ENCODE peak calls at places on chromosome 17, in nine cellular contexts. One of them, this sample, is unnamed.

GRCh38 chr17:74490716-74491115 is 24.3 kb downstream of the CD300A start:
- DNase-seq in right lobe of liver: no peak
- DNase-seq in foreskin fibroblast: no peak
- DNase-seq in cardiac fibroblast: no peak
- DNase-seq in AG09309: no peak
- DNase-seq in CD8-positive, alpha-beta T cell: no peak
- DNase-seq in hepatocyte: no peak
- DNase-seq in colonic mucosa: no peak
- DNase-seq in AG04450: no peak
- DNase-seq in this sample: no peak

GRCh38 chr17:79243603-79243990 is 169.0 kb downstream of the ENGASE start:
- DNase-seq in CD8-positive, alpha-beta T cell: no peak
- DNase-seq in cardiac fibroblast: no peak
- DNase-seq in foreskin fibroblast: no peak
- DNase-seq in AG04450: no peak
- DNase-seq in colonic mucosa: no peak
- DNase-seq in AG09309: no peak
- DNase-seq in hepatocyte: no peak
- DNase-seq in right lobe of liver: no peak
- DNase-seq in this sample: no peak

GRCh38 chr17:76635659-76636360 is 7.7 kb downstream of the ST6GALNAC1 start:
- DNase-seq in colonic mucosa: no peak
- DNase-seq in right lobe of liver: no peak
- DNase-seq in foreskin fibroblast: peak; percentile 20
- DNase-seq in CD8-positive, alpha-beta T cell: no peak
- DNase-seq in AG04450: no peak
- DNase-seq in hepatocyte: no peak
- DNase-seq in cardiac fibroblast: peak; percentile 25
- DNase-seq in AG09309: no peak
- DNase-seq in this sample: no peak

GRCh38 chr17:82020874-82021727 is 1.6 kb downstream of the CENPX start:
- DNase-seq in AG09309: peak; percentile 42
- DNase-seq in AG04450: peak; percentile 53
- DNase-seq in colonic mucosa: peak; percentile 78
- DNase-seq in hepatocyte: peak; percentile 77
- DNase-seq in right lobe of liver: peak; percentile 82
- DNase-seq in CD8-positive, alpha-beta T cell: peak; percentile 60
- DNase-seq in cardiac fibroblast: peak; percentile 84
- DNase-seq in foreskin fibroblast: peak; percentile 70
- DNase-seq in this sample: no peak

GRCh38 chr17:51487947-51488346 is 227.6 kb downstream of the UTP18 start:
- DNase-seq in foreskin fibroblast: no peak
- DNase-seq in CD8-positive, alpha-beta T cell: no peak
- DNase-seq in AG04450: no peak
- DNase-seq in hepatocyte: peak; percentile 10
- DNase-seq in right lobe of liver: no peak
- DNase-seq in AG09309: no peak
- DNase-seq in cardiac fibroblast: no peak
- DNase-seq in colonic mucosa: no peak
- DNase-seq in this sample: no peak

GRCh38 chr17:5861246-5861645 is 208.9 kb upstream of the WSCD1 start:
- DNase-seq in cardiac fibroblast: no peak
- DNase-seq in colonic mucosa: no peak
- DNase-seq in CD8-positive, alpha-beta T cell: no peak
- DNase-seq in AG09309: no peak
- DNase-seq in foreskin fibroblast: no peak
- DNase-seq in hepatocyte: no peak
- DNase-seq in right lobe of liver: no peak
- DNase-seq in AG04450: no peak
- DNase-seq in this sample: no peak

GRCh38 chr17:56934280-56934679 is 20.4 kb upstream of the TRIM25 start:
- DNase-seq in hepatocyte: no peak
- DNase-seq in right lobe of liver: no peak
- DNase-seq in colonic mucosa: no peak
- DNase-seq in AG09309: no peak
- DNase-seq in AG04450: no peak
- DNase-seq in CD8-positive, alpha-beta T cell: no peak
- DNase-seq in foreskin fibroblast: no peak
- DNase-seq in cardiac fibroblast: no peak
- DNase-seq in this sample: no peak

GRCh38 chr17:66988069-66988798 is 23.7 kb downstream of the CACNG4 start:
- DNase-seq in right lobe of liver: no peak
- DNase-seq in foreskin fibroblast: no peak
- DNase-seq in colonic mucosa: no peak
- DNase-seq in cardiac fibroblast: no peak
- DNase-seq in AG09309: no peak
- DNase-seq in hepatocyte: no peak
- DNase-seq in AG04450: no peak
- DNase-seq in CD8-positive, alpha-beta T cell: no peak
- DNase-seq in this sample: no peak

GRCh38 chr17:31842416-31843381 is 16.3 kb downstream of the COPRS start:
- DNase-seq in AG04450: peak; percentile 60
- DNase-seq in right lobe of liver: peak; percentile 76
- DNase-seq in cardiac fibroblast: peak; percentile 93
- DNase-seq in foreskin fibroblast: peak; percentile 69
- DNase-seq in colonic mucosa: peak; percentile 79
- DNase-seq in AG09309: no peak
- DNase-seq in hepatocyte: peak; percentile 89
- DNase-seq in CD8-positive, alpha-beta T cell: peak; percentile 67
- DNase-seq in this sample: no peak

GRCh38 chr17:2282297-2282873 is 21.2 kb downstream of the SMG6 start:
- DNase-seq in colonic mucosa: no peak
- DNase-seq in right lobe of liver: no peak
- DNase-seq in AG09309: peak; percentile 87
- DNase-seq in AG04450: peak; percentile 74
- DNase-seq in foreskin fibroblast: peak; percentile 82
- DNase-seq in hepatocyte: peak; percentile 81
- DNase-seq in CD8-positive, alpha-beta T cell: no peak
- DNase-seq in cardiac fibroblast: peak; percentile 87
- DNase-seq in this sample: peak; percentile 45

GRCh38 chr17:81837641-81838040 is 2.8 kb upstream of the PPP1R27 start:
- DNase-seq in hepatocyte: no peak
- DNase-seq in foreskin fibroblast: peak; percentile 67
- DNase-seq in right lobe of liver: no peak
- DNase-seq in AG09309: no peak
- DNase-seq in AG04450: no peak
- DNase-seq in colonic mucosa: no peak
- DNase-seq in CD8-positive, alpha-beta T cell: no peak
- DNase-seq in cardiac fibroblast: no peak
- DNase-seq in this sample: no peak

GRCh38 chr17:78609198-78609597 is 32.0 kb upstream of the DNAH17 start:
- DNase-seq in cardiac fibroblast: no peak
- DNase-seq in AG04450: no peak
- DNase-seq in right lobe of liver: no peak
- DNase-seq in AG09309: no peak
- DNase-seq in hepatocyte: no peak
- DNase-seq in colonic mucosa: no peak
- DNase-seq in CD8-positive, alpha-beta T cell: no peak
- DNase-seq in foreskin fibroblast: no peak
- DNase-seq in this sample: no peak

GRCh38 chr17:43406676-43407645 is 8.2 kb downstream of the ARL4D start:
- DNase-seq in hepatocyte: no peak
- DNase-seq in right lobe of liver: no peak
- DNase-seq in AG04450: peak; percentile 54
- DNase-seq in foreskin fibroblast: peak; percentile 47
- DNase-seq in cardiac fibroblast: peak; percentile 72
- DNase-seq in colonic mucosa: no peak
- DNase-seq in CD8-positive, alpha-beta T cell: no peak
- DNase-seq in AG09309: no peak
- DNase-seq in this sample: no peak

DNA sequence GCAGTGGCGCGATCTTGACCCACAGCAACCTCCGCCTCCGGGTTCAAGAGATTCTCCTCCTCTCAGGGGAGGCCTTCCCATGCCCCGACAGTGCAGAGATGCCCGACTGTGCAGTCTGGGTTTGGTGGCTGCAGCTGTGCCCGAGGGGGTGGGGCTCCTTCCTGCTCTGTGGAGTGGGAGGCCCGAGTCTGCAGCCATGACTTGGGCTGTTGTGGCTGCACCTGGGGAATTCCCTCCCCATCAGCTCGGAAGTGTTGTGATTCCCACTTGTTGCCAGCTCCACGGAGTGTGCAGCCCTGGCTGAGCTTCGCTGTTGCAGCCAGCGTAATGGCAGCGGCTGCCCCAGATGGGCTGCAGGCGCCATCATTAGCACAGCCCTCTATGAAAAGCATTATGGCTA is 66.4 kb upstream of the SMIM36 start:
- DNase-seq in cardiac fibroblast: peak; percentile 14
- DNase-seq in right lobe of liver: no peak
- DNase-seq in hepatocyte: no peak
- DNase-seq in colonic mucosa: no peak
- DNase-seq in foreskin fibroblast: no peak
- DNase-seq in AG09309: no peak
- DNase-seq in AG04450: no peak
- DNase-seq in CD8-positive, alpha-beta T cell: no peak
- DNase-seq in this sample: no peak
- H3K4me3 ChIP-seq in cardiac fibroblast: no peak overlapping the region
- H3K4me3 ChIP-seq in right lobe of liver: no peak overlapping the region
- H3K4me3 ChIP-seq in hepatocyte: no peak overlapping the region
- H3K4me3 ChIP-seq in colonic mucosa: peak overlapping the region; percentile 17
- H3K4me3 ChIP-seq in foreskin fibroblast: no peak overlapping the region
- H3K4me3 ChIP-seq in AG09309: no peak overlapping the region
- H3K4me3 ChIP-seq in AG04450: no peak overlapping the region
- H3K4me3 ChIP-seq in CD8-positive, alpha-beta T cell: peak overlapping the region; percentile 49
- H3K4me3 ChIP-seq in this sample: peak overlapping the region; percentile 22

DNA sequence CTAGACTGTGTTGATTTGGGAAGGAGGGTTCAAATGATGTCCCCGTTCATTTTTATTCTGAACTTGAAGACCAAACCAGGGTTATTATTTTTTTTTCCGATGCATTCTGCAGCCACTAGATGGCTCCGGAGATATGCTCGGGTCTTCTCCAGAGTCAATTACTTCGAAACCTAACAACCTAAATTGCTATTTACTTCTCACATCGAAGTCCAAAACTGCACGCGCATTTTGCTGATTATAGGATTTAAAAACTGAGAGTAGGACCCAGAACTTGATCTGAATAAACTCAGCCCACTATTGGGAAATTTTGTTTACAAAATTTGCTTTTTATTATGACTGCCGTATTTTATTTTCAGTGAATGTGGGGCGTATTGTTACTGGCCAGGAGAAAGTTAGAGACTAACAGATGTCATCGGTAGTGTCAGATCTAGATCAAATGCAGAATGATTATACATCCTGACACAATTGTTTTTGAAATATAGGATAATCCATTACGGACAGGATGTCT is 263.8 kb downstream of the HS3ST3A1 start:
- DNase-seq in colonic mucosa: peak; percentile 31
- DNase-seq in cardiac fibroblast: peak; percentile 78
- DNase-seq in CD8-positive, alpha-beta T cell: no peak
- DNase-seq in right lobe of liver: no peak
- DNase-seq in hepatocyte: peak; percentile 67
- DNase-seq in AG04450: peak; percentile 43
- DNase-seq in AG09309: peak; percentile 32
- DNase-seq in foreskin fibroblast: peak; percentile 60
- DNase-seq in this sample: no peak
- TF ChIP-seq CTCF in colonic mucosa: peak; percentile 69
- TF ChIP-seq CTCF in cardiac fibroblast: peak; percentile 81
- TF ChIP-seq CTCF in CD8-positive, alpha-beta T cell: peak; percentile 61
- TF ChIP-seq CTCF in right lobe of liver: peak; percentile 79
- TF ChIP-seq CTCF in hepatocyte: peak; percentile 79
- TF ChIP-seq CTCF in AG04450: peak; percentile 90
- TF ChIP-seq CTCF in AG09309: peak; percentile 81
- TF ChIP-seq CTCF in foreskin fibroblast: peak; percentile 78
- TF ChIP-seq CTCF in this sample: peak; percentile 68

DNA sequence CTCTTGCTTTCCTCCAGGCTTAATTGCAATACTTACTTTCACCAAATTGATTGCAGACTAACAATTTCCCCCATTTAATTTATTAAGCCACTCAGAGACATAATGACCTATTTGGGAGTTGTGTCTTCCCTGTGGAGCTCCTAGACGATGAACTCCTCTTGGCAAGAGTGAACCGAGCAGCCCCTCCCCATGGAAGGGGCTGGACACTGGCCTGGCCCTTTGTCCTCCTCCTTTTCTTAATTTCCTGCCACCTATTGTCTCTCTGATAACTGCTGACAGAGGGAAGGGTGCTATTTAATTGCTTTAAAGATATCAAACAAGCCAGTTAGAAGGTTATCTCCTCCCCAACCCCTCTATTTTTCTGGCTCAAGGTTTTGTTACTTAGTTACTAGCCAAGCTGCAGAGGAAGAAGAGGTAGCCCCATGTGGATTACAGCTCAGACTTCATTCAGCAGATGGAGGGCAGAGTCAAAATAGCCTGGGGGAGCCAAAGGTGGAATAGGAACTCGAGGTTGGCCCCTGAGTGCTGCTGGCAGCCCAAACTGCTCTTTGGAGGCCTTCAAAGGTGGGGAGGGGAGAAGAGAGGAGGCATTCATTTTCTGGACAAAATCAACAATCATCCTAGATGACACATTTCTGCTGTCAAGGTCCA is 3.7 kb upstream of the SSTR2 start:
- DNase-seq in colonic mucosa: no peak
- DNase-seq in cardiac fibroblast: no peak
- DNase-seq in AG04450: no peak
- DNase-seq in CD8-positive, alpha-beta T cell: no peak
- DNase-seq in hepatocyte: no peak
- DNase-seq in AG09309: no peak
- DNase-seq in right lobe of liver: no peak
- DNase-seq in foreskin fibroblast: no peak
- DNase-seq in this sample: no peak
- H3K4me3 ChIP-seq in colonic mucosa: no peak overlapping the region
- H3K4me3 ChIP-seq in cardiac fibroblast: no peak overlapping the region
- H3K4me3 ChIP-seq in AG04450: no peak overlapping the region
- H3K4me3 ChIP-seq in CD8-positive, alpha-beta T cell: no peak overlapping the region
- H3K4me3 ChIP-seq in hepatocyte: no peak overlapping the region
- H3K4me3 ChIP-seq in AG09309: no peak overlapping the region
- H3K4me3 ChIP-seq in right lobe of liver: no peak overlapping the region
- H3K4me3 ChIP-seq in foreskin fibroblast: no peak overlapping the region
- H3K4me3 ChIP-seq in this sample: no peak overlapping the region

DNA sequence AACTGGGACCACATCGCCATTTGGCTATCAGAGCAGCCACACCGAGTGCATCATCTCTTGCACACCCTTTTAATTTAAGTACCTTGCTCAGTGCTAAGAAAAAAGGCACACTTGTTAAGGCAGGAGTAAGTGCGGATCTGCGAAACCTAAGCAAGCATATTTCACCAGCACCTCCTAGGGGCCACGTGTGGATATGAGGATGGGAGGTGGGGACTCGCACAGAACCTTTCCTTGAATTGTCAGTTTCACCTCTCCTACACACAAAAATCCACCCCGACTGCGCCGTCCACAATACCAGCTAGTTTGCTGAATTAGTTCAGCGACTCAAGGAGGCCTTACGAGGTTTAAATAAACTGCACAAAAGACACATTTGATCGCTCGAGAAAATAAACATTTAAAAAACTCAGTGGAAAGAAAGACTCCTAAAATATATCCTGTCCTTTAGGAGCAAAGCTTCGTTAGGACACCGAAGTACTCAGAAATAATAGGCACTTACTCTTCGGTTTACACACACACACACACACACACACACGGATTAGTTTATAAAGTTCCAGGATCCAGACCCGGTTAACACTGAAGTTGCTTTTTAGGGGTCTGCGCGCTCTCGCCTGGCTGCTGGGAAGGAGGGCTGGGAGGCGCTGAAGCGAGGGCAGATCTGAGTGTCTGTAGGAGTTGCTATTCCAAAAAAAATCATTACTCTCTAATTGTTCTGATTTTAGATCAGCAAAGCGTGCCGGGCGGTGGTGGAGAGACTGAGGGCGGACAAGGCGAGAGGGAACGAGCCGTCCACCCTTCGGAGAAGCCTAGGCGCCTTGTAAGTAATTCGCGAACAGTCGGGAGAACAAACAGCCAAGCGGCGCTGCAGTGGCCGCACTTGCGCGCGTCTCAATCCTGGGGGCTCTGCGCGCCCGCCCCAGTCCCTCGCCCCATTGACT is 1.0 kb upstream of the KCNJ2 start:
- DNase-seq in AG04450: peak; percentile 33
- DNase-seq in CD8-positive, alpha-beta T cell: no peak
- DNase-seq in colonic mucosa: peak; percentile 86
- DNase-seq in right lobe of liver: peak; percentile 37
- DNase-seq in cardiac fibroblast: peak; percentile 55
- DNase-seq in AG09309: peak; percentile 21
- DNase-seq in hepatocyte: peak; percentile 81
- DNase-seq in foreskin fibroblast: peak; percentile 62
- DNase-seq in this sample: no peak
- TF ChIP-seq CTCF in AG04450: peak; percentile 82
- TF ChIP-seq CTCF in CD8-positive, alpha-beta T cell: no peak
- TF ChIP-seq CTCF in colonic mucosa: peak; percentile 75
- TF ChIP-seq CTCF in right lobe of liver: peak; percentile 3
- TF ChIP-seq CTCF in cardiac fibroblast: peak; percentile 73
- TF ChIP-seq CTCF in AG09309: peak; percentile 62
- TF ChIP-seq CTCF in hepatocyte: peak; percentile 74
- TF ChIP-seq CTCF in foreskin fibroblast: peak; percentile 64
- TF ChIP-seq CTCF in this sample: peak; percentile 30

This sample was measured in GM12864.